ENCODE peak calls at places on chromosomes 12 and 14, in five cellular contexts. U, W, L, E and K are unnamed samples.
A peak's percentile ranks its signal among the peaks of the same experiment; 100 is the strongest.

GRCh38 chr14:50053935-50054334 is 62.4 kb downstream of the VCPKMT start:
- DNase-seq in U (no peak), W (no peak), L (no peak), E (no peak), K (no peak)

GRCh38 chr12:51238510-51239334 is at the start of gene DAZAP2:
- DNase-seq in U (peak; percentile 99), W (peak; percentile 96), L (peak; percentile 94), E (peak; percentile 97), K (peak; percentile 96)

GRCh38 chr12:96078281-96078761 is 42.9 kb upstream of the LTA4H start:
- DNase-seq in U (peak; percentile 74), W (peak; percentile 69), L (no peak), E (peak; percentile 38), K (no peak)

GRCh38 chr14:64298773-64299172 is 4.6 kb upstream of the ESR2 start:
- DNase-seq in U (no peak), W (no peak), L (no peak), E (peak; percentile 16), K (no peak)

GRCh38 chr12:95998611-95999300 is 2.6 kb upstream of the HAL start:
- DNase-seq in U (no peak), W (no peak), L (peak; percentile 49), E (peak; percentile 70), K (peak; percentile 67)

GRCh38 chr12:76555226-76555767 is 4.3 kb downstream of the OSBPL8 start:
- DNase-seq in U (no peak), W (no peak), L (peak; percentile 50), E (no peak), K (no peak)

GRCh38 chr12:13436696-13437391 is 240.3 kb downstream of the EMP1 start:
- DNase-seq in U (no peak), W (peak; percentile 78), L (peak; percentile 68), E (peak; percentile 37), K (peak; percentile 30)

GRCh38 chr14:67938046-67938445 is 118.5 kb downstream of the RAD51B start:
- DNase-seq in U (no peak), W (no peak), L (no peak), E (no peak), K (no peak)

GRCh38 chr14:50055461-50056228 is 60.7 kb downstream of the VCPKMT start:
- DNase-seq in U (no peak), W (no peak), L (no peak), E (no peak), K (no peak)

GRCh38 chr14:52563120-52563519 is 10.5 kb downstream of the GPR137C start:
- DNase-seq in U (no peak), W (no peak), L (peak; percentile 35), E (peak; percentile 40), K (peak; percentile 60)

GRCh38 chr14:69715725-69716482 is 51.0 kb upstream of the SRSF5 start:
- DNase-seq in U (no peak), W (peak; percentile 81), L (peak; percentile 91), E (peak; percentile 98), K (peak; percentile 95)

GRCh38 chr14:76768201-76768656 is 7.0 kb downstream of the VASH1 start:
- DNase-seq in U (peak; percentile 88), W (peak; percentile 89), L (no peak), E (peak; percentile 52), K (no peak)

GRCh38 chr14:71423481-71423880 is 508.7 kb upstream of the RGS6 start:
- DNase-seq in U (no peak), W (no peak), L (no peak), E (no peak), K (no peak)

GRCh38 chr14:51129130-51129529 is 34.2 kb upstream of the TRIM9 start:
- DNase-seq in U (no peak), W (no peak), L (no peak), E (no peak), K (no peak)

GRCh38 chr12:69655616-69656336 is 43.3 kb downstream of the BEST3 start:
- DNase-seq in U (no peak), W (peak; percentile 36), L (peak; percentile 91), E (peak; percentile 91), K (peak; percentile 86)

GRCh38 chr12:76470028-76470939 is 89.3 kb downstream of the OSBPL8 start:
- DNase-seq in U (no peak), W (no peak), L (peak; percentile 84), E (peak; percentile 85), K (peak; percentile 92)

GRCh38 chr14:68690106-68690960 is 102.5 kb downstream of the ZFP36L1 start:
- DNase-seq in U (no peak), W (no peak), L (no peak), E (no peak), K (no peak)

GRCh38 chr12:103632554-103633216 is 45.6 kb downstream of the STAB2 start:
- DNase-seq in U (peak; percentile 84), W (peak; percentile 58), L (peak; percentile 46), E (peak; percentile 65), K (peak; percentile 81)

GRCh38 chr14:73462078-73462715 is 3.9 kb upstream of the NUMB start:
- DNase-seq in U (no peak), W (peak; percentile 61), L (peak; percentile 63), E (peak; percentile 67), K (peak; percentile 20)

GRCh38 chr14:105146181-105146975 is 22.2 kb downstream of the JAG2 start:
- DNase-seq in U (peak; percentile 66), W (no peak), L (no peak), E (no peak), K (no peak)

GRCh38 chr14:73973497-73973896 is 23.4 kb downstream of the COQ6 start:
- DNase-seq in U (no peak), W (no peak), L (no peak), E (no peak), K (no peak)

GRCh38 chr12:65362231-65362630 is 83.7 kb downstream of the MSRB3 start:
- DNase-seq in U (no peak), W (no peak), L (peak; percentile 4), E (peak; percentile 4), K (peak; percentile 23)

GRCh38 chr12:122862872-122863701 is 27.8 kb downstream of the HIP1R start:
- DNase-seq in U (peak; percentile 82), W (no peak), L (no peak), E (no peak), K (peak; percentile 60)

GRCh38 chr12:94186461-94187237 is 38.3 kb downstream of the PLXNC1 start:
- DNase-seq in U (no peak), W (peak; percentile 72), L (peak; percentile 60), E (peak; percentile 67), K (no peak)

GRCh38 chr12:77925536-77926108 is 94.9 kb downstream of the NAV3 start:
- DNase-seq in U (peak; percentile 70), W (peak; percentile 77), L (peak; percentile 99), E (peak; percentile 97), K (peak; percentile 90)

GRCh38 chr12:13125996-13126395 is 22.5 kb upstream of the GSG1 start:
- DNase-seq in U (no peak), W (no peak), L (no peak), E (no peak), K (no peak)

GRCh38 chr14:21771671-21772070 is 98.1 kb upstream of the OR4E1 start:
- DNase-seq in U (no peak), W (no peak), L (no peak), E (no peak), K (peak; percentile 91)

GRCh38 chr12:120562906-120563305 is 18.3 kb downstream of the POP5 start:
- DNase-seq in U (no peak), W (no peak), L (no peak), E (no peak), K (no peak)

GRCh38 chr12:91744613-91745012 is 401.0 kb downstream of the BTG1 start:
- DNase-seq in U (no peak), W (no peak), L (no peak), E (no peak), K (no peak)

GRCh38 chr12:119486599-119487154 is 106.9 kb upstream of the TMEM233 start:
- DNase-seq in U (no peak), W (no peak), L (no peak), E (no peak), K (no peak)

GRCh38 chr12:23259558-23259957 is 634.6 kb downstream of the ETNK1 start:
- DNase-seq in U (no peak), W (no peak), L (no peak), E (no peak), K (no peak)

GRCh38 chr12:6355491-6356373 is 13.9 kb upstream of the TNFRSF1A start:
- DNase-seq in U (no peak), W (no peak), L (no peak), E (no peak), K (no peak)
- TF ChIP-seq CTCF in U (no peak), W (no peak), L (no peak), E (no peak), K (peak; percentile 20)

GRCh38 chr12:6384499-6385436 is 806 bp downstream of the LTBR start:
- DNase-seq in U (no peak), W (no peak), L (no peak), E (no peak), K (no peak)
- H3K4me3 ChIP-seq in U (peak overlapping the region; percentile 65), W (peak overlapping the region; percentile 82), L (peak overlapping the region; percentile 86), E (peak overlapping the region; percentile 77), K (peak overlapping the region; percentile 87)

DNA sequence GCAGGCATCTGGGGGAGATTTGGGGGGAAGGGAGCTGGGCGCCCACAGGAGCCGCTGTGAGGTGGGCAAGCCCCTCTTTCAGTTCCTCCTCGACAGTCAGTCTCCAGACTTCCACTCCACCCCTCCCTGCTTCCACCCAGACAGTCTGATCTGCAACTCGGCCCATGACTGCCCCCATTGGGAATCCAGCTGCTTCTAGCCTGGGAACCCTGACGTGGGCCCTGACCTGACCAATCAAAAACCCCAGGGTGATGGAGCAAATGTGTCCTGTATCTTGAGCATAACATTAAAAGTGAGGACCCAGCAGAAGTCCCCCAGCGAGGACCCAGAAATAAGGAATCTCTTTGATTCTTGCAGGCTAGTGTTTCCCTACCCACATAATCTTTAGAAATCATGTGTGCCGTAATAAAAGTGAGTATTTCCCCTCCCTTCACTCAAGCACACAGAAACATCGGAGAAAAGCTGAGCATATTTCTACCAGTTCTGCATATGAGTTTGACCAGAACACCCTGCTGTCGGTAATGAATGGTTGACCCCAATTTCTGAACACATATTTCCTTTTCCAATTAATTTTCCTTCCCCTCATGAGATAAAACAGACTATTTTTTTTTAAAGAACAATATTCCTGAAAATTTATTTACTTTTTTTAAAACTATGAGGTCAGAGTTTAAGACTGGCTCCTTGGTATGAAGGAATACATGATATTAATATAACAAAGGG is 6.4 kb downstream of the SSH1 start:
- DNase-seq in U (peak; percentile 76), W (peak; percentile 90), L (peak; percentile 85), E (peak; percentile 86), K (no peak)
- TF ChIP-seq CTCF in U (no peak), W (no peak), L (peak; percentile 47), E (peak; percentile 14), K (no peak)

DNA sequence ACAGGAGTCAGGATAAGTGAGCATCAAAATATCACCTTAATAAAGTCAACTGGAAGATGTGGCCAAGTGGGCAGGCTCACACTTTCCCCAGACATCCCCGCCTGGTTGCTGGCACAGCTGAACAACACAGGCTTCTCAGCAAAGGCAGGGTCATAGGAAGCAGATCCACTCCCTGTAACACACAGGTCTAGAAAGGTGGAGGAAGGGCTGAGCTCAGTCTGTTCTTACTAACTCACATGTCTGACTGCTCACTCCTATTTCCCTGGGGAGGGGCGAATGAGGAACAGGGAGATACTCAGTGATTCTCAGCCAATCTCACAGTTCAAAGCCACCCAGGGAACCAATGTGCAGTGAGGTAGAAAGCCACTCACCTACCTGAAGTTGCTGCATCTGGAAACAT is 45.0 kb upstream of the AMN1 start:
- DNase-seq in U (no peak), W (no peak), L (no peak), E (peak; percentile 24), K (peak; percentile 25)
- H3K4me3 ChIP-seq in U (no peak overlapping the region), W (no peak overlapping the region), L (no peak overlapping the region), E (no peak overlapping the region), K (no peak overlapping the region)

GRCh38 chr14:29799718-29800117 is 127.9 kb downstream of the PRKD1 start:
- DNase-seq in U (no peak), W (no peak), L (no peak), E (no peak), K (no peak)
- TF ChIP-seq CTCF in U (no peak), W (no peak), L (no peak), E (no peak), K (no peak)